ENCODE peak calls at places on chromosomes 13 and 19, in four cellular contexts. One of them, this sample, is unnamed.
A peak's percentile ranks its signal among the peaks of the same experiment; 100 is the strongest.

GRCh38 chr13:100274942-100275506 is 186.1 kb downstream of the PCCA start:
- DNase-seq in right atrium auricular region: no peak
- DNase-seq in NCI-H460: no peak
- DNase-seq in BJ: no peak
- DNase-seq in this sample: no peak

GRCh38 chr13:33126909-33127607 is 110.8 kb downstream of the KL start:
- DNase-seq in right atrium auricular region: no peak
- DNase-seq in NCI-H460: no peak
- DNase-seq in BJ: peak; percentile 18
- DNase-seq in this sample: no peak

GRCh38 chr19:47186337-47187022 is 44.5 kb downstream of the BBC3 start:
- DNase-seq in right atrium auricular region: no peak
- DNase-seq in NCI-H460: no peak
- DNase-seq in BJ: no peak
- DNase-seq in this sample: no peak

GRCh38 chr19:2270572-2271515 is 11.1 kb downstream of the PEAK3 start:
- DNase-seq in right atrium auricular region: peak; percentile 92
- DNase-seq in NCI-H460: peak; percentile 54
- DNase-seq in BJ: no peak
- DNase-seq in this sample: peak; percentile 92

GRCh38 chr13:109764474-109765292 is 21.7 kb downstream of the IRS2 start:
- DNase-seq in right atrium auricular region: no peak
- DNase-seq in NCI-H460: no peak
- DNase-seq in BJ: no peak
- DNase-seq in this sample: no peak

GRCh38 chr19:50476943-50477264 is 256 bp upstream of the GARIN5A start:
- DNase-seq in right atrium auricular region: no peak
- DNase-seq in NCI-H460: no peak
- DNase-seq in BJ: no peak
- DNase-seq in this sample: no peak

GRCh38 chr19:39677931-39678889 is 22.5 kb downstream of the LGALS16 start:
- DNase-seq in right atrium auricular region: no peak
- DNase-seq in NCI-H460: no peak
- DNase-seq in BJ: no peak
- DNase-seq in this sample: no peak

GRCh38 chr19:10289167-10289835 is 451 bp upstream of the ICAM5 start:
- DNase-seq in right atrium auricular region: no peak
- DNase-seq in NCI-H460: peak; percentile 24
- DNase-seq in BJ: no peak
- DNase-seq in this sample: peak; percentile 84

GRCh38 chr13:98509271-98510155 is 67.4 kb downstream of the STK24 start:
- DNase-seq in right atrium auricular region: peak; percentile 89
- DNase-seq in NCI-H460: peak; percentile 88
- DNase-seq in BJ: peak; percentile 78
- DNase-seq in this sample: peak; percentile 62

GRCh38 chr19:36420961-36421748 is 2.7 kb upstream of the ZFP82 start:
- DNase-seq in right atrium auricular region: no peak
- DNase-seq in NCI-H460: no peak
- DNase-seq in BJ: no peak
- DNase-seq in this sample: no peak

GRCh38 chr13:95713651-95714050 is 36.7 kb downstream of the DNAJC3 start:
- DNase-seq in right atrium auricular region: no peak
- DNase-seq in NCI-H460: no peak
- DNase-seq in BJ: no peak
- DNase-seq in this sample: no peak

GRCh38 chr19:39765091-39766076 is 13.3 kb upstream of the LEUTX start:
- DNase-seq in right atrium auricular region: no peak
- DNase-seq in NCI-H460: peak; percentile 38
- DNase-seq in BJ: no peak
- DNase-seq in this sample: no peak

GRCh38 chr19:21569497-21569870 is 64.1 kb downstream of the ZNF429 start:
- DNase-seq in right atrium auricular region: no peak
- DNase-seq in NCI-H460: no peak
- DNase-seq in BJ: no peak
- DNase-seq in this sample: no peak

GRCh38 chr13:79432086-79432485 is 26.0 kb upstream of the RBM26 start:
- DNase-seq in right atrium auricular region: no peak
- DNase-seq in NCI-H460: no peak
- DNase-seq in BJ: no peak
- DNase-seq in this sample: no peak

GRCh38 chr19:8592231-8593009 is 15.2 kb upstream of the MYO1F start:
- DNase-seq in right atrium auricular region: peak; percentile 98
- DNase-seq in NCI-H460: peak; percentile 26
- DNase-seq in BJ: peak; percentile 71
- DNase-seq in this sample: peak; percentile 98

GRCh38 chr19:2983351-2984195 is 6.2 kb downstream of the TLE6 start:
- DNase-seq in right atrium auricular region: peak; percentile 82
- DNase-seq in NCI-H460: no peak
- DNase-seq in BJ: no peak
- DNase-seq in this sample: no peak

This sample was measured in osteocyte.